ENCODE peak calls at places on chromosome 4, in seven cellular contexts. X is suprapubic skin, O is heart right ventricle, U is A549, Q is breast epithelium, S is AG04450, H is left ventricle myocardium inferior. D is an unnamed sample.

GRCh38 chr4:123924536-123924935 is 527.9 kb downstream of the SPRY1 start:
- DNase-seq in U (no peak), S (no peak), X (no peak), O (no peak), Q (no peak), H (no peak), D (no peak)

GRCh38 chr4:14695411-14695810 is 306.9 kb upstream of the CPEB2 start:
- DNase-seq in S (no peak), X (no peak), U (no peak), Q (no peak), O (no peak), H (no peak), D (no peak)

GRCh38 chr4:6105311-6105911 is 87.2 kb upstream of the C4orf50 start:
- DNase-seq in X (no peak), U (no peak), Q (no peak), O (no peak), S (no peak), H (no peak), D (no peak)

GRCh38 chr4:11914406-11914805 is 485.7 kb upstream of the HS3ST1 start:
- DNase-seq in H (no peak), Q (no peak), O (no peak), X (no peak), S (no peak), U (no peak), D (no peak)

GRCh38 chr4:9703391-9703790 is 78.0 kb upstream of the DRD5 start:
- DNase-seq in U (peak; percentile 64), O (peak; percentile 37), Q (peak; percentile 59), S (no peak), X (peak; percentile 75), H (peak; percentile 39), D (no peak)

GRCh38 chr4:147791870-147792269 is 60.0 kb downstream of the ARHGAP10 start:
- DNase-seq in H (no peak), O (no peak), U (no peak), S (no peak), X (no peak), Q (no peak), D (no peak)

GRCh38 chr4:3879681-3880594 is 113.8 kb downstream of the ADRA2C start:
- DNase-seq in H (no peak), Q (no peak), O (no peak), U (no peak), X (peak; percentile 43), S (no peak), D (no peak)

GRCh38 chr4:73378887-73379286 is 25.2 kb upstream of the ALB start:
- DNase-seq in S (no peak), X (no peak), O (no peak), U (no peak), Q (no peak), H (no peak), D (no peak)

GRCh38 chr4:53572595-53572994 is 18.7 kb downstream of the LNX1 start:
- DNase-seq in X (no peak), S (no peak), H (no peak), O (no peak), U (no peak), Q (no peak), D (no peak)

GRCh38 chr4:100288811-100289529 is 98.7 kb upstream of the DDIT4L start:
- DNase-seq in X (no peak), U (no peak), O (no peak), H (no peak), S (no peak), Q (no peak), D (no peak)
- H3K27ac ChIP-seq in X (peak overlapping the region; percentile 13), U (no peak overlapping the region), O (no peak overlapping the region), H (no peak overlapping the region), S (no peak overlapping the region), Q (no peak overlapping the region), D (no peak overlapping the region)

DNA sequence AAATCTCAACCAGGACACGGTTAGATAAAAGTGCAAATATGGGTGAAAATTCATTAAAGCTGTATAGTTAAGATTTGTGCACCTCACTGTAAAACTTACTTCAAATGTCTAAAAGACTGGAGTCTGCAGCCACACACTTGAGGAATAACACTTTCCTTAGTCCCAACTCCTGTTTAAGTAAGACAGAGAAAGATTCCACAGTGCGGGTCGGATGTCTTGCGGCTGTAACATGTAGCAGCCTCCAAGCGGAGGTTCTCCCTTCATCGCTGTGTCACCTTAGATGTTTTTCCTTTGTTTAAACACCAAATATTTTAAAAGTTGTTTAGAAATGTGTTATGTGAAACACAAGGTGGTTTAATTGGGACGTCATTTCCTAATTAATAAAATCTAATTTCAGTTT is 905 bp upstream of the MAEA start:
- DNase-seq in Q (no peak), U (no peak), O (no peak), S (no peak), H (no peak), X (no peak), D (no peak)
- H3K4me3 ChIP-seq in Q (peak overlapping the region; percentile 78), U (peak overlapping the region; percentile 94), O (peak overlapping the region; percentile 82), S (peak overlapping the region; percentile 75), H (peak overlapping the region; percentile 99), X (peak overlapping the region; percentile 97), D (peak overlapping the region; percentile 85)

DNA sequence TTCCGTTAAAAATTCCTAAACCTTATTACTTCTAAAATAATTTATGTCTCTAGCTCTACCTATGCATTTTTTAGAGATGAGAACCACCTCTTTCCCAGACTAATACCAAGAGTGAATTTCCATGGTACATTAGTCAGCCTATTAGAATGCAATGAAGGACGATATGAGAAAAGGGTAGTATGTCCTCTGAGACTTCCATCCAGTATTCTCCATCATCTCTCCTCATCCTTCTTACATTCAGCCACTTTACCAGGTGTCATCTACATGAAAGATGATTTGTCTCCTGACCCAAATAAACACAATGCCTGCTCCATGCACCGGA is 97.8 kb downstream of the MAB21L2 start:
- DNase-seq in O (no peak), X (no peak), H (no peak), S (no peak), U (no peak), Q (no peak), D (no peak)
- H3K27ac ChIP-seq in O (no peak overlapping the region), X (no peak overlapping the region), H (no peak overlapping the region), S (no peak overlapping the region), U (no peak overlapping the region), Q (no peak overlapping the region), D (no peak overlapping the region)

DNA sequence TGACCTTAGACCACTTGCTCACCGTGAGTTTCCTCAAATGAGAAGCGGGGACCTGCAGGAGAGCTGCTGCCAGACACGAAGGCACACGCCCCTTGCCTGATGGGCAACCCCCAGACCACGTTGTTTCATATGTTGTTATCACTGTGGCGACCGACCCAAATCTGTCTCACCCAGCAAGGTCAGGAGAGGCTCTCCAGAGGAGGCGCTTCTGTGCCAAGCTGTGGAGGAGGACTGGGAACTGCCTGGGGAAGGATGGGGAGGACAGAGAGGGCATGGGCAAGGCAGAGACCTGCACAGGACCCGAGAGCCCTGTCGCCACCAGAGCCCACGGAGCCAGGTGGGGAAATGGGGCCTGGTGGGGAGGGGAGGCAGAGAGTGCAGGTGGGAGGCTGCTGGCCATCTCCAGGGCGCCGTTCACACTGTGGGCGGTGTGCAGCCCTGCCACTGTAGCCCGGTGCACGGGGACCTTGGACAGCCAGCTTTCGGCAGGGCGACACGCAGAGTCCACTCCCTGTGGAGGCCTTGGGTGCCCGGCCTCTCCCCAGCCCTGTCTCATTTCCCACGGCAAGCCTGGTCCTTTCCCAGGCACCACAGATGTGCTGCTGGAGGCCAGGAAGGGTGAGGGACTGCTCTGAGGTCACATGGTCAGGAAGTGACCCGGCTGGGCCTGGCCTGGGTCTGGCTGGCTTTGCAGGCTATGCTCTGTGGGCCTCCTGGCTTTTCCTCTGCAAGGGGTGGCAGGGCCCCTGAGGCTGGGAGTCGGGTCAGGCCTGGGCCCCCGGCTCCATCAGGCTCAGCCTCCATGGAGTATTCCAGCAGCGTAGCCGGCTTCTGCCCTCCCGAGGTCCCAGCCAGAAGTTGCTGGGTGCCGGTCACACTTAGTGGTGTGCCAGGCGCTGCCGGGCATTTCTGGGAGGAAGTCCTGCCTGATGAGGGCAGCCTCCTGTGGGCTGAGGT is 3.2 kb downstream of the HTRA3 start:
- DNase-seq in O (peak; percentile 58), X (no peak), H (peak; percentile 63), S (no peak), Q (no peak), U (no peak), D (peak; percentile 88)
- H3K4me3 ChIP-seq in O (peak overlapping the region; percentile 51), X (peak overlapping the region; percentile 57), H (peak overlapping the region; percentile 78), S (no peak overlapping the region), Q (peak overlapping the region; percentile 62), U (no peak overlapping the region), D (no peak overlapping the region)

GRCh38 chr4:168857009-168857408 is 153.0 kb downstream of the CBR4 start:
- DNase-seq in Q (no peak), U (no peak), S (no peak), X (no peak), O (no peak), H (no peak), D (no peak)
- H3K27ac ChIP-seq in Q (no peak overlapping the region), U (no peak overlapping the region), S (peak overlapping the region; percentile 97), X (no peak overlapping the region), O (peak overlapping the region; percentile 28), H (peak overlapping the region; percentile 86), D (no peak overlapping the region)

GRCh38 chr4:106351016-106351415 is 17.6 kb downstream of the GIMD1 start:
- DNase-seq in O (no peak), U (no peak), X (no peak), S (no peak), Q (no peak), H (no peak), D (no peak)

GRCh38 chr4:106358899-106359298 is 9.7 kb downstream of the GIMD1 start:
- DNase-seq in S (peak; percentile 11), X (no peak), Q (no peak), O (no peak), H (no peak), U (no peak), D (no peak)

GRCh38 chr4:106355193-106355592 is 13.4 kb downstream of the GIMD1 start:
- DNase-seq in Q (no peak), O (peak; percentile 12), U (no peak), S (no peak), H (no peak), X (no peak), D (no peak)

DNA sequence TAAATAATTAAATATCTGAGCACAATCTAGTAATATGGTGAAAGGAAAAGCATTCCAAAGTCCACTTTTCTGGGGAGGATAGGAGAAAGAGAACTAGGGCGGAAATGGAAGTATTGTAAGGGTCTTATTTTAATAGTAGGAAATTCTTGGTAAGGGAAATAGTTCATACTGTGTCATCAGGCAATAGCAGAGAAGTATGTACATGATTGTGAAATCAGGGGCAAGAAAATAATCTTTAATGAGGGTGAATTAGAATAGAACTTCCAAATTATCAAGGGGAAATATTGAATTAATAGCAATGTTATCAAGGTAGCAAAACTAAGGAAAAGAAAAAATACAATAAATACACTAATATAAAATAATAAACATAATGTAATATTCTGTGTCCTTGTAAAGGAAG is 14.8 kb downstream of the GIMD1 start:
- DNase-seq in S (no peak), O (no peak), H (no peak), U (no peak), Q (no peak), X (no peak), D (no peak)
- H3K4me3 ChIP-seq in S (no peak overlapping the region), O (no peak overlapping the region), H (no peak overlapping the region), U (no peak overlapping the region), Q (no peak overlapping the region), X (no peak overlapping the region), D (no peak overlapping the region)